ENCODE peak calls at places on chromosomes 7 and 10, in four cellular contexts. U is NCI-H1436 treated with DMSO at 0.1 percent for 48 hours, F is neural crest cell, Q is progenitor cell of endocrine pancreas. B is an unnamed sample.

GRCh38 chr7:135773451-135773850 is 24.8 kb upstream of the FAM180A start:
- DNase-seq in U (peak), F (no peak), Q (no peak), B (peak)

GRCh38 chr10:71396084-71396713 is 521 bp upstream of the CDH23 start:
- DNase-seq in U (peak), F (peak), Q (peak), B (no peak)

GRCh38 chr7:12895296-12895695 is 207.9 kb downstream of the ARL4A start:
- DNase-seq in U (no peak), F (no peak), Q (no peak), B (no peak)

GRCh38 chr10:110918269-110918632 is 729 bp downstream of the BBIP1 start:
- DNase-seq in U (peak), F (peak), Q (no peak), B (peak)

GRCh38 chr7:43764039-43764789 is 5.7 kb downstream of the BLVRA start:
- DNase-seq in U (no peak), F (no peak), Q (no peak), B (peak)

GRCh38 chr10:5343561-5343960 is 21.2 kb upstream of the UCN3 start:
- DNase-seq in U (no peak), F (no peak), Q (no peak), B (no peak)

GRCh38 chr10:31596765-31597164 is 277.7 kb downstream of the ZEB1 start:
- DNase-seq in U (no peak), F (no peak), Q (no peak), B (no peak)

GRCh38 chr7:143490719-143491306 is 13.1 kb downstream of the TAS2R41 start:
- DNase-seq in U (no peak), F (no peak), Q (no peak), B (peak)

GRCh38 chr10:74096777-74097176 is 53.9 kb downstream of the AP3M1 start:
- DNase-seq in U (no peak), F (no peak), Q (no peak), B (no peak)

GRCh38 chr10:122162566-122163181 is 108.4 kb upstream of the BTBD16 start:
- DNase-seq in U (no peak), F (peak), Q (peak), B (no peak)

B was measured in T47D.